ENCODE peak calls at places on chromosomes 2 and 18, in five cellular contexts. E, H, Y, L and I are unnamed samples.
A peak's percentile ranks its signal among the peaks of the same experiment; 100 is the strongest.

GRCh38 chr2:238391042-238391441 is 35.7 kb upstream of the ASB1 start:
- DNase-seq in E (no peak), H (no peak), Y (no peak), L (no peak), I (no peak)

GRCh38 chr2:67322361-67323001 is 74.7 kb upstream of the ETAA1 start:
- DNase-seq in E (peak; percentile 14), H (peak; percentile 73), Y (peak; percentile 40), L (peak; percentile 40), I (no peak)

GRCh38 chr2:156394033-156394741 is 42.0 kb upstream of the GPD2 start:
- DNase-seq in E (no peak), H (no peak), Y (no peak), L (no peak), I (no peak)

GRCh38 chr2:46703588-46703987 is 212.0 kb downstream of the MCFD2 start:
- DNase-seq in E (no peak), H (no peak), Y (no peak), L (no peak), I (no peak)

GRCh38 chr2:135245055-135245454 is 193.0 kb downstream of the RAB3GAP1 start:
- DNase-seq in E (no peak), H (peak; percentile 73), Y (no peak), L (peak; percentile 30), I (no peak)

GRCh38 chr2:238475034-238475433 is 48.3 kb downstream of the ASB1 start:
- DNase-seq in E (no peak), H (no peak), Y (no peak), L (no peak), I (no peak)

GRCh38 chr2:174145827-174146226 is 102.5 kb downstream of the OLA1 start:
- DNase-seq in E (peak; percentile 18), H (peak; percentile 5), Y (no peak), L (no peak), I (no peak)

GRCh38 chr2:120546077-120546864 is 189.4 kb upstream of the GLI2 start:
- DNase-seq in E (peak; percentile 65), H (peak; percentile 100), Y (no peak), L (no peak), I (no peak)

GRCh38 chr2:158099716-158100115 is 2.0 kb upstream of the UPP2 start:
- DNase-seq in E (peak; percentile 17), H (peak; percentile 43), Y (no peak), L (no peak), I (no peak)

GRCh38 chr18:77055429-77056310 is 76.9 kb downstream of the MBP start:
- DNase-seq in E (no peak), H (no peak), Y (no peak), L (peak; percentile 18), I (no peak)

GRCh38 chr2:44171018-44171417 is 2.3 kb downstream of the PPM1B start:
- DNase-seq in E (peak; percentile 9), H (peak; percentile 57), Y (no peak), L (peak; percentile 6), I (no peak)

GRCh38 chr2:181157326-181157725 is 176.9 kb downstream of the UBE2E3 start:
- DNase-seq in E (no peak), H (no peak), Y (no peak), L (no peak), I (no peak)

GRCh38 chr2:7427293-7428060 is 510.3 kb downstream of the RNF144A start:
- DNase-seq in E (peak; percentile 48), H (peak; percentile 45), Y (peak; percentile 72), L (peak; percentile 76), I (no peak)

GRCh38 chr2:40310303-40310702 is 141.6 kb downstream of the SLC8A1 start:
- DNase-seq in E (no peak), H (no peak), Y (no peak), L (no peak), I (no peak)

GRCh38 chr2:69645026-69645425 is 1.5 kb upstream of the AAK1 start:
- DNase-seq in E (no peak), H (no peak), Y (no peak), L (peak; percentile 21), I (no peak)

GRCh38 chr18:63130176-63130575 is 189.4 kb downstream of the BCL2 start:
- DNase-seq in E (no peak), H (no peak), Y (no peak), L (no peak), I (no peak)

GRCh38 chr18:36308711-36309435 is 11.4 kb downstream of the FHOD3 start:
- DNase-seq in E (no peak), H (no peak), Y (no peak), L (no peak), I (no peak)

GRCh38 chr2:105787376-105788318 is 42.9 kb downstream of the NCK2 start:
- DNase-seq in E (no peak), H (no peak), Y (no peak), L (no peak), I (no peak)

GRCh38 chr2:120538691-120539420 is 192.9 kb downstream of the INHBB start:
- DNase-seq in E (no peak), H (no peak), Y (no peak), L (no peak), I (no peak)